ENCODE peak calls at places on chromosomes 11 and 22, in six cellular contexts. S is body of pancreas; C is CD4-positive, alpha-beta T cell; V is activated naive CD4-positive, alpha-beta T cell; X is DND-41; Y is non-pigmented ciliary epithelial cell. I is an unnamed sample.

GRCh38 chr11:108620958-108621772 is 27.6 kb upstream of the EXPH5 start:
- DNase-seq in V (no peak), X (no peak), Y (no peak), C (no peak), S (no peak), I (no peak)

GRCh38 chr11:95059031-95059430 is 7.7 kb upstream of the SRSF8 start:
- DNase-seq in Y (no peak), S (no peak), C (no peak), V (no peak), X (no peak), I (no peak)

GRCh38 chr11:44631831-44632230 is 66.4 kb downstream of the CD82 start:
- DNase-seq in X (no peak), S (no peak), V (no peak), Y (no peak), C (no peak), I (no peak)

GRCh38 chr22:43014062-43014875 is 680 bp downstream of the PACSIN2 start:
- DNase-seq in V (no peak), X (peak; percentile 66), C (peak; percentile 12), Y (no peak), S (peak; percentile 54), I (peak; percentile 19)

GRCh38 chr11:68302256-68303054 is 9.9 kb upstream of the LRP5 start:
- DNase-seq in S (peak; percentile 76), V (no peak), X (peak; percentile 33), Y (no peak), C (no peak), I (no peak)

GRCh38 chr11:60970369-60970774 is 1.1 kb upstream of the CD6 start:
- DNase-seq in Y (no peak), X (peak; percentile 65), C (peak; percentile 79), S (peak; percentile 65), V (peak; percentile 63), I (peak; percentile 82)

GRCh38 chr11:121687961-121688566 is 235.3 kb upstream of the SORL1-AS1 start:
- DNase-seq in Y (peak; percentile 44), X (no peak), S (no peak), V (no peak), C (no peak), I (no peak)

GRCh38 chr11:76713499-76713898 is 43.0 kb upstream of the LRRC32 start:
- DNase-seq in X (no peak), V (no peak), Y (no peak), C (no peak), S (no peak), I (no peak)

GRCh38 chr11:60769811-60770210 is 13.1 kb downstream of the MS4A15 start:
- DNase-seq in V (no peak), C (no peak), X (no peak), S (no peak), Y (no peak), I (no peak)

GRCh38 chr11:15737326-15737725 is 619.0 kb downstream of the SOX6 start:
- DNase-seq in Y (no peak), C (no peak), V (no peak), X (no peak), S (no peak), I (no peak)

GRCh38 chr11:5597953-5598352 is 1.5 kb downstream of the TRIM6 start:
- DNase-seq in X (no peak), V (no peak), S (no peak), C (no peak), Y (no peak), I (no peak)

GRCh38 chr11:71580057-71581003 is 2.3 kb downstream of the KRTAP5-11 start:
- DNase-seq in Y (peak; percentile 30), V (no peak), C (peak; percentile 16), S (peak; percentile 88), X (peak; percentile 46), I (peak; percentile 48)

GRCh38 chr11:123473941-123474668 is 44.0 kb downstream of the GRAMD1B start:
- DNase-seq in V (no peak), S (no peak), C (no peak), X (no peak), Y (peak; percentile 88), I (no peak)

GRCh38 chr11:235998-236773 is at the start of gene SIRT3:
- DNase-seq in S (peak; percentile 90), C (peak; percentile 79), X (peak; percentile 84), Y (no peak), V (peak; percentile 78), I (peak; percentile 96)

GRCh38 chr11:122159173-122159701 is 43.2 kb upstream of the BLID start:
- DNase-seq in Y (no peak), C (no peak), V (no peak), S (no peak), X (peak; percentile 4), I (no peak)

GRCh38 chr22:19579113-19579811 is 55.1 kb upstream of the CLDN5 start:
- DNase-seq in X (peak; percentile 14), Y (no peak), C (no peak), S (no peak), V (no peak), I (no peak)

GRCh38 chr11:14423633-14424032 is 64.7 kb upstream of the RRAS2 start:
- DNase-seq in Y (no peak), X (peak; percentile 31), C (no peak), V (no peak), S (no peak), I (no peak)

GRCh38 chr11:19087658-19088057 is 27.1 kb upstream of the MRGPRX2 start:
- DNase-seq in Y (no peak), V (no peak), X (no peak), S (no peak), C (no peak), I (no peak)

I was measured in germinal center.